ENCODE peak calls at places on chromosomes 3 and 15, in five cellular contexts. One of them, this sample, is unnamed.
A peak's percentile ranks its signal among the peaks of the same experiment; 100 is the strongest.

GRCh38 chr3:30810617-30811016 is 83.8 kb downstream of the GADL1 start:
- DNase-seq in fibroblast of lung: no peak
- DNase-seq in HepG2: no peak
- DNase-seq in GM23248: no peak
- DNase-seq in endothelial cell of umbilical vein: no peak
- DNase-seq in this sample: no peak

GRCh38 chr15:25850154-25851111 is 12.7 kb downstream of the ATP10A start:
- DNase-seq in HepG2: peak; percentile 74
- DNase-seq in fibroblast of lung: peak; percentile 78
- DNase-seq in GM23248: peak; percentile 94
- DNase-seq in endothelial cell of umbilical vein: no peak
- DNase-seq in this sample: peak; percentile 93

GRCh38 chr3:185936814-185937688 is 763 bp downstream of the TRA2B start:
- DNase-seq in GM23248: peak; percentile 96
- DNase-seq in fibroblast of lung: peak; percentile 79
- DNase-seq in HepG2: peak; percentile 64
- DNase-seq in endothelial cell of umbilical vein: peak; percentile 89
- DNase-seq in this sample: peak; percentile 79

GRCh38 chr3:160999268-160999667 is 105.9 kb downstream of the B3GALNT1 start:
- DNase-seq in GM23248: no peak
- DNase-seq in fibroblast of lung: peak; percentile 53
- DNase-seq in endothelial cell of umbilical vein: no peak
- DNase-seq in HepG2: no peak
- DNase-seq in this sample: no peak

GRCh38 chr3:196640501-196640968 is 1.0 kb downstream of the NRROS start:
- DNase-seq in fibroblast of lung: no peak
- DNase-seq in endothelial cell of umbilical vein: no peak
- DNase-seq in HepG2: no peak
- DNase-seq in GM23248: no peak
- DNase-seq in this sample: no peak

GRCh38 chr15:31150732-31151212 is 49.2 kb upstream of the TRPM1 start:
- DNase-seq in HepG2: no peak
- DNase-seq in fibroblast of lung: no peak
- DNase-seq in GM23248: no peak
- DNase-seq in endothelial cell of umbilical vein: no peak
- DNase-seq in this sample: no peak

GRCh38 chr3:38438421-38438820 is 15.3 kb upstream of the ACVR2B start:
- DNase-seq in endothelial cell of umbilical vein: peak; percentile 50
- DNase-seq in GM23248: peak; percentile 46
- DNase-seq in fibroblast of lung: peak; percentile 66
- DNase-seq in HepG2: no peak
- DNase-seq in this sample: no peak

GRCh38 chr3:13459605-13460340 is 20.3 kb upstream of the HDAC11 start:
- DNase-seq in HepG2: no peak
- DNase-seq in GM23248: no peak
- DNase-seq in endothelial cell of umbilical vein: no peak
- DNase-seq in fibroblast of lung: no peak
- DNase-seq in this sample: no peak

GRCh38 chr3:14988988-14989394 is 41.6 kb downstream of the NR2C2 start:
- DNase-seq in fibroblast of lung: no peak
- DNase-seq in endothelial cell of umbilical vein: no peak
- DNase-seq in GM23248: no peak
- DNase-seq in HepG2: peak; percentile 26
- DNase-seq in this sample: no peak

GRCh38 chr3:100873624-100874023 is 119.6 kb downstream of the ABI3BP start:
- DNase-seq in endothelial cell of umbilical vein: no peak
- DNase-seq in GM23248: no peak
- DNase-seq in fibroblast of lung: no peak
- DNase-seq in HepG2: no peak
- DNase-seq in this sample: no peak

GRCh38 chr15:68558318-68559305 is 20.2 kb upstream of the CORO2B start:
- DNase-seq in fibroblast of lung: peak; percentile 16
- DNase-seq in endothelial cell of umbilical vein: no peak
- DNase-seq in HepG2: no peak
- DNase-seq in GM23248: no peak
- DNase-seq in this sample: no peak

GRCh38 chr3:160376681-160377080 is 22.3 kb downstream of the IFT80 start:
- DNase-seq in fibroblast of lung: peak; percentile 82
- DNase-seq in endothelial cell of umbilical vein: no peak
- DNase-seq in GM23248: peak; percentile 94
- DNase-seq in HepG2: no peak
- DNase-seq in this sample: peak; percentile 22

GRCh38 chr15:57680021-57680420 is 26.5 kb upstream of the POLR2M start:
- DNase-seq in GM23248: peak; percentile 89
- DNase-seq in endothelial cell of umbilical vein: peak; percentile 35
- DNase-seq in fibroblast of lung: peak; percentile 77
- DNase-seq in HepG2: no peak
- DNase-seq in this sample: peak; percentile 82

GRCh38 chr3:67458406-67458805 is 196.0 kb downstream of the SUCLG2 start:
- DNase-seq in endothelial cell of umbilical vein: no peak
- DNase-seq in HepG2: no peak
- DNase-seq in GM23248: no peak
- DNase-seq in fibroblast of lung: peak; percentile 6
- DNase-seq in this sample: peak; percentile 50

GRCh38 chr3:167830007-167830406 is 94.5 kb downstream of the SERPINI1 start:
- DNase-seq in GM23248: no peak
- DNase-seq in HepG2: no peak
- DNase-seq in fibroblast of lung: no peak
- DNase-seq in endothelial cell of umbilical vein: no peak
- DNase-seq in this sample: no peak

GRCh38 chr3:112776836-112777235 is 69.8 kb downstream of the CD200R1L start:
- DNase-seq in HepG2: no peak
- DNase-seq in fibroblast of lung: no peak
- DNase-seq in endothelial cell of umbilical vein: no peak
- DNase-seq in GM23248: no peak
- DNase-seq in this sample: no peak

GRCh38 chr3:78221300-78221699 is 1181.4 kb downstream of the ROBO2 start:
- DNase-seq in endothelial cell of umbilical vein: no peak
- DNase-seq in fibroblast of lung: no peak
- DNase-seq in HepG2: no peak
- DNase-seq in GM23248: no peak
- DNase-seq in this sample: no peak

GRCh38 chr3:152391671-152392070 is 122.9 kb downstream of the MBNL1 start:
- DNase-seq in GM23248: no peak
- DNase-seq in fibroblast of lung: no peak
- DNase-seq in HepG2: no peak
- DNase-seq in endothelial cell of umbilical vein: no peak
- DNase-seq in this sample: no peak

GRCh38 chr3:43766672-43767465 is 76.1 kb downstream of the ABHD5 start:
- DNase-seq in fibroblast of lung: peak; percentile 84
- DNase-seq in HepG2: no peak
- DNase-seq in endothelial cell of umbilical vein: peak; percentile 82
- DNase-seq in GM23248: peak; percentile 90
- DNase-seq in this sample: peak; percentile 80

GRCh38 chr3:117630469-117630868 is 920.9 kb downstream of the TUSC7 start:
- DNase-seq in fibroblast of lung: no peak
- DNase-seq in endothelial cell of umbilical vein: no peak
- DNase-seq in HepG2: no peak
- DNase-seq in GM23248: peak; percentile 1
- DNase-seq in this sample: no peak

GRCh38 chr15:74302821-74303359 is 64.6 kb downstream of the CYP11A1 start:
- DNase-seq in GM23248: peak; percentile 56
- DNase-seq in HepG2: peak; percentile 11
- DNase-seq in fibroblast of lung: no peak
- DNase-seq in endothelial cell of umbilical vein: peak; percentile 9
- DNase-seq in this sample: peak; percentile 93

GRCh38 chr3:34185301-34185700 is 386.9 kb downstream of the PDCD6IP start:
- DNase-seq in HepG2: no peak
- DNase-seq in fibroblast of lung: no peak
- DNase-seq in endothelial cell of umbilical vein: no peak
- DNase-seq in GM23248: no peak
- DNase-seq in this sample: no peak

GRCh38 chr3:137343283-137343682 is 385.5 kb downstream of the IL20RB start:
- DNase-seq in endothelial cell of umbilical vein: no peak
- DNase-seq in HepG2: no peak
- DNase-seq in fibroblast of lung: no peak
- DNase-seq in GM23248: no peak
- DNase-seq in this sample: no peak

GRCh38 chr3:194030372-194030771 is 105.6 kb upstream of the HES1 start:
- DNase-seq in GM23248: no peak
- DNase-seq in HepG2: peak; percentile 43
- DNase-seq in endothelial cell of umbilical vein: no peak
- DNase-seq in fibroblast of lung: no peak
- DNase-seq in this sample: no peak

GRCh38 chr15:93467327-93467726 is 378.3 kb upstream of the RGMA start:
- DNase-seq in fibroblast of lung: peak; percentile 72
- DNase-seq in endothelial cell of umbilical vein: no peak
- DNase-seq in HepG2: no peak
- DNase-seq in GM23248: peak; percentile 14
- DNase-seq in this sample: no peak

GRCh38 chr3:51384145-51384729 is 854 bp upstream of the MANF start:
- DNase-seq in fibroblast of lung: peak; percentile 22
- DNase-seq in GM23248: peak; percentile 66
- DNase-seq in HepG2: no peak
- DNase-seq in endothelial cell of umbilical vein: peak; percentile 46
- DNase-seq in this sample: peak; percentile 94

GRCh38 chr15:79811406-79812405 is 85.1 kb downstream of the MTHFS start:
- DNase-seq in fibroblast of lung: peak; percentile 61
- DNase-seq in HepG2: no peak
- DNase-seq in endothelial cell of umbilical vein: no peak
- DNase-seq in GM23248: peak; percentile 78
- DNase-seq in this sample: no peak

GRCh38 chr15:55694652-55695150 is 48.3 kb downstream of the PRTG start:
- DNase-seq in HepG2: no peak
- DNase-seq in GM23248: no peak
- DNase-seq in fibroblast of lung: peak; percentile 62
- DNase-seq in endothelial cell of umbilical vein: peak; percentile 28
- DNase-seq in this sample: no peak

GRCh38 chr15:60370804-60371700 is 26.7 kb downstream of the ANXA2 start:
- DNase-seq in HepG2: peak; percentile 70
- DNase-seq in fibroblast of lung: peak; percentile 100
- DNase-seq in endothelial cell of umbilical vein: peak; percentile 99
- DNase-seq in GM23248: peak; percentile 100
- DNase-seq in this sample: peak; percentile 97

GRCh38 chr15:79606831-79607355 is 174.8 kb downstream of the MINAR1 start:
- DNase-seq in GM23248: no peak
- DNase-seq in HepG2: no peak
- DNase-seq in fibroblast of lung: no peak
- DNase-seq in endothelial cell of umbilical vein: no peak
- DNase-seq in this sample: no peak

GRCh38 chr15:87877114-87877810 is 379.3 kb downstream of the NTRK3 start:
- DNase-seq in endothelial cell of umbilical vein: no peak
- DNase-seq in GM23248: peak; percentile 11
- DNase-seq in fibroblast of lung: peak; percentile 94
- DNase-seq in HepG2: no peak
- DNase-seq in this sample: no peak

GRCh38 chr3:10964537-10965167 is 27.9 kb upstream of the SLC6A1 start:
- DNase-seq in HepG2: no peak
- DNase-seq in fibroblast of lung: peak; percentile 17
- DNase-seq in endothelial cell of umbilical vein: peak; percentile 15
- DNase-seq in GM23248: peak; percentile 18
- DNase-seq in this sample: no peak

GRCh38 chr3:169772530-169772950 is 656 bp upstream of the MYNN start:
- DNase-seq in HepG2: peak; percentile 78
- DNase-seq in GM23248: peak; percentile 85
- DNase-seq in endothelial cell of umbilical vein: peak; percentile 88
- DNase-seq in fibroblast of lung: peak; percentile 77
- DNase-seq in this sample: peak; percentile 78

GRCh38 chr3:158791259-158791920 is 10.5 kb upstream of the MFSD1 start:
- DNase-seq in endothelial cell of umbilical vein: peak; percentile 71
- DNase-seq in GM23248: peak; percentile 92
- DNase-seq in fibroblast of lung: peak; percentile 83
- DNase-seq in HepG2: peak; percentile 58
- DNase-seq in this sample: no peak

DNA sequence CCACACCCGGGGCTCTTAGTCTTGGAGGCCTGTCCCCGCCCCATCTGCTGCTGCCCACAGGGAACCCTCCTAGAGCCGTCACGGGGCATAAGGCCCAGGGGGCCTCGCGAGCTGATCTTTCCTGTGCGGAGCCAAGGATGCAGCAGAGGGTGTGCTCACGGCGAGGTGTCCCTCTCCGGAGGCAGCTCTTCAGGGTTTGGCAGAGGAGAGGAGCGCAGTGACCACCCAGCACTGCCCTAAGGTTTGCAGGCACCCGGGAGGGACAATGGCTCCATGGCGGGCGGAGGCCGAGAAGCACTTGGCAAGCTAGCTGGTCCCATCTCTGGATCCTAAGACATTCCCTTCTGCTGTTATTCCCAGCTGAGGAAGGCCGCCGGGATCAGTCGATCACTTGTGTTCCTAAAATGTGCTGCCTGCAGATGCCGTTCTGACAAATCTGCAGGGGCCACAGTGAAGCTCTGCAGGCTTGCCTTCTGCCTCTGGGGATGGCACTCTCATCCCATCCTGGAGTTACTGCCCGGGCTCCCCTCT is 47.4 kb upstream of the PCSK6 start:
- DNase-seq in endothelial cell of umbilical vein: no peak
- DNase-seq in fibroblast of lung: no peak
- DNase-seq in GM23248: no peak
- DNase-seq in HepG2: no peak
- DNase-seq in this sample: no peak
- H3K4me3 ChIP-seq in endothelial cell of umbilical vein: no peak overlapping the region
- H3K4me3 ChIP-seq in fibroblast of lung: no peak overlapping the region
- H3K4me3 ChIP-seq in GM23248: no peak overlapping the region
- H3K4me3 ChIP-seq in HepG2: no peak overlapping the region
- H3K4me3 ChIP-seq in this sample: no peak overlapping the region

DNA sequence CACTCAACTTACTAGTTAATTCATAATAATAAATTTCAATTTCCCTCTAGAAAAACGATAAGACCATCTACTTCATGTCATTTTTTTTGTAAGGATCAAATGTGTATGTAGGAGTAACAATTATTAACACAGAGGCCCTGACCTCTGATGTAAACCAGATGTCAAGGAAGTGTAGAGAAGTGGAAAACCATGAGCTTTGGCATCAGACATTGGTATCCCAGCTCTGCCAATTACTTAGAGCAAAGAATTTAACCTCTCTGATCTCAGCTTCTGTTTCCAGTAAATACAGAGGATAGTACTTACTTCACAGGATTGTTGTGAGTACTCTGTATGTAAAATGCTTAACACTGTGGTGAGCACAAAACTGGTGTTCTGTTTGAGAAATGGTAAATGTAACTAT is 17.5 kb downstream of the AQR start:
- DNase-seq in endothelial cell of umbilical vein: peak; percentile 83
- DNase-seq in fibroblast of lung: peak; percentile 47
- DNase-seq in GM23248: peak; percentile 31
- DNase-seq in HepG2: no peak
- DNase-seq in this sample: no peak
- H3K4me2 ChIP-seq in endothelial cell of umbilical vein: no peak overlapping the region
- H3K4me2 ChIP-seq in fibroblast of lung: no peak overlapping the region
- H3K4me2 ChIP-seq in GM23248: peak overlapping the region; percentile 0
- H3K4me2 ChIP-seq in HepG2: no peak overlapping the region
- H3K4me2 ChIP-seq in this sample: no peak overlapping the region

DNA sequence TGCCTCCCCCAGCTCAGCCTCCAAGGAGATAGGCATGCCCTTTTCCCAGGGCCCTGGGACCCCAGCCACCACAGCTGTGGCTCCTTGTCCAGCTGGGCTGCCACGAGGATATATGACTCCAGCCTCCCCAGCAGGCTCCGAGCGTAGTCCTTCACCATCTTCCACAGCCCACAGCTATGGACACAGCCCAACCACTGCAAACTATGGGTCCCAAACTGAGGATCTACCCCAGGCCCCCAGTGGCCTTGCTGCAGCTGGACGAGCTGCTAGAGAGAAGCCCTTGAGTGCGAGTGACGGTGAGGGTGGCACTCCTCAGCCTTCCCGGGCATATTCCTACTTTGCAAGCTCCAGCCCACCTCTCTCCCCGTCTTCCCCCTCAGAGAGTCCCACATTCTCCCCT is 20.5 kb upstream of the APEH start:
- DNase-seq in GM23248: no peak
- DNase-seq in HepG2: no peak
- DNase-seq in fibroblast of lung: no peak
- DNase-seq in endothelial cell of umbilical vein: no peak
- DNase-seq in this sample: peak; percentile 53
- H3K4me3 ChIP-seq in GM23248: no peak overlapping the region
- H3K4me3 ChIP-seq in HepG2: no peak overlapping the region
- H3K4me3 ChIP-seq in fibroblast of lung: no peak overlapping the region
- H3K4me3 ChIP-seq in endothelial cell of umbilical vein: no peak overlapping the region
- H3K4me3 ChIP-seq in this sample: no peak overlapping the region

GRCh38 chr3:101976473-101976872 is 127.2 kb downstream of the NFKBIZ start:
- DNase-seq in HepG2: no peak
- DNase-seq in fibroblast of lung: peak; percentile 61
- DNase-seq in GM23248: no peak
- DNase-seq in endothelial cell of umbilical vein: no peak
- DNase-seq in this sample: no peak
- H3K4me2 ChIP-seq in HepG2: no peak overlapping the region
- H3K4me2 ChIP-seq in fibroblast of lung: no peak overlapping the region
- H3K4me2 ChIP-seq in GM23248: no peak overlapping the region
- H3K4me2 ChIP-seq in endothelial cell of umbilical vein: no peak overlapping the region
- H3K4me2 ChIP-seq in this sample: no peak overlapping the region

This sample was measured in osteoblast.